ENCODE peak calls at places on chromosomes 3 and 15, in five cellular contexts. O is stimulated activated CD4-positive, alpha-beta T cell treated with anti-CD3 and anti-CD28 coated beads, Interleukin-15, amount 100 ng/mL, for 1 hour; N is cardiac muscle cell; M is left cardiac atrium; J is NCI-H446 treated with DMSO at 0.1 percent for 48 hours. S is an unnamed sample.

GRCh38 chr3:194496217-194496881 is 9.5 kb upstream of the ATP13A3 start:
- DNase-seq in O (no peak), N (no peak), M (no peak), J (no peak), S (no peak)

GRCh38 chr3:80439490-80439889 is 671.7 kb upstream of the ROBO1 start:
- DNase-seq in O (no peak), N (no peak), M (no peak), J (no peak), S (no peak)

GRCh38 chr15:80159811-80160569 is 7.2 kb downstream of the FAH start:
- DNase-seq in O (no peak), N (peak; percentile 99), M (no peak), J (no peak), S (no peak)

GRCh38 chr3:177905173-177905894 is 630.9 kb upstream of the KCNMB2 start:
- DNase-seq in O (no peak), N (peak; percentile 93), M (no peak), J (no peak), S (peak; percentile 8)

GRCh38 chr3:9932843-9933560 is 632 bp upstream of the CRELD1 start:
- DNase-seq in O (peak; percentile 75), N (peak; percentile 86), M (peak; percentile 90), J (peak; percentile 37), S (peak; percentile 71)

GRCh38 chr3:39429466-39429865 is 22.9 kb downstream of the RPSA start:
- DNase-seq in O (no peak), N (no peak), M (no peak), J (no peak), S (no peak)

GRCh38 chr3:14210843-14211594 is 32.4 kb downstream of the LSM3 start:
- DNase-seq in O (no peak), N (peak; percentile 41), M (no peak), J (no peak), S (no peak)

GRCh38 chr3:190053919-190054672 is 66.6 kb downstream of the P3H2 start:
- DNase-seq in O (no peak), N (peak; percentile 62), M (no peak), J (no peak), S (no peak)

GRCh38 chr3:80697291-80697690 is 929.5 kb upstream of the ROBO1 start:
- DNase-seq in O (no peak), N (no peak), M (no peak), J (no peak), S (no peak)

GRCh38 chr3:190116551-190117067 is 4.1 kb downstream of the P3H2 start:
- DNase-seq in O (no peak), N (peak; percentile 60), M (no peak), J (no peak), S (no peak)

GRCh38 chr15:43483306-43484128 is 9.4 kb downstream of the TP53BP1 start:
- DNase-seq in O (no peak), N (peak; percentile 51), M (no peak), J (no peak), S (peak; percentile 52)

GRCh38 chr3:31198890-31199289 is 304.4 kb upstream of the GADL1 start:
- DNase-seq in O (no peak), N (no peak), M (no peak), J (no peak), S (no peak)

GRCh38 chr3:39332525-39332924 is 3.0 kb downstream of the CCR8 start:
- DNase-seq in O (no peak), N (no peak), M (peak; percentile 19), J (no peak), S (no peak)

GRCh38 chr3:8757551-8758518 is 11.6 kb downstream of the OXTR start:
- DNase-seq in O (no peak), N (peak; percentile 35), M (no peak), J (no peak), S (no peak)

GRCh38 chr15:36924076-36924475 is 176.3 kb downstream of the MEIS2 start:
- DNase-seq in O (no peak), N (no peak), M (no peak), J (peak; percentile 41), S (no peak)

GRCh38 chr3:81851166-81851565 is 89.7 kb upstream of the GBE1 start:
- DNase-seq in O (no peak), N (peak; percentile 61), M (no peak), J (no peak), S (no peak)

GRCh38 chr3:11331101-11331500 is 58.9 kb downstream of the ATG7 start:
- DNase-seq in O (no peak), N (peak; percentile 40), M (no peak), J (no peak), S (no peak)

GRCh38 chr3:112445839-112446238 is 53.4 kb downstream of the BTLA start:
- DNase-seq in O (no peak), N (peak; percentile 65), M (no peak), J (no peak), S (no peak)

GRCh38 chr3:69292185-69292584 is 93.7 kb downstream of the FRMD4B start:
- DNase-seq in O (no peak), N (no peak), M (no peak), J (no peak), S (no peak)

GRCh38 chr3:100084100-100084806 is 30.0 kb downstream of the FILIP1L start:
- DNase-seq in O (no peak), N (no peak), M (no peak), J (no peak), S (no peak)

GRCh38 chr15:70503073-70503745 is 260.1 kb downstream of the UACA start:
- DNase-seq in O (no peak), N (no peak), M (no peak), J (no peak), S (no peak)

GRCh38 chr3:100954990-100955389 is 38.2 kb downstream of the ABI3BP start:
- DNase-seq in O (no peak), N (peak; percentile 63), M (peak; percentile 27), J (no peak), S (no peak)

GRCh38 chr15:31161990-31162389 is 60.5 kb upstream of the TRPM1 start:
- DNase-seq in O (no peak), N (no peak), M (no peak), J (no peak), S (no peak)

GRCh38 chr15:66808181-66808824 is 106.3 kb downstream of the SMAD6 start:
- DNase-seq in O (no peak), N (no peak), M (no peak), J (no peak), S (no peak)

GRCh38 chr3:13018039-13018431 is 55.2 kb downstream of the IQSEC1 start:
- DNase-seq in O (no peak), N (no peak), M (peak; percentile 59), J (no peak), S (no peak)